ENCODE peak calls at places on chromosomes 11 and 22, in nine cellular contexts. O is AG10803; L is stimulated activated CD8-positive, alpha-beta memory T cell treated with anti-CD3 and anti-CD28 coated beads, Interleukin-7, amount 100 ng/mL, for 1 hour; M is type B pancreatic cell; C is stimulated activated CD4-positive, alpha-beta T cell treated with anti-CD3 and anti-CD28 coated beads, Interleukin-4, amount 100 ng/mL, for 4 hours; G is kidney glomerular epithelial cell; T is HCT116; W is fibroblast of the conjunctiva; K is activated naive CD4-positive, alpha-beta T cell. N is an unnamed sample.

GRCh38 chr11:105609832-105610781 is at the start of gene GRIA4:
- DNase-seq in O (peak), L (no peak), C (no peak), M (peak), W (peak), K (no peak), T (no peak), G (peak), N (no peak)

GRCh38 chr11:83573097-83573496 is 286.9 kb upstream of the CCDC90B start:
- DNase-seq in G (no peak), L (no peak), T (no peak), M (no peak), C (no peak), W (no peak), K (no peak), O (peak), N (no peak)

GRCh38 chr22:39309881-39310714 is 9.3 kb downstream of the RPL3 start:
- DNase-seq in C (no peak), O (peak), K (no peak), T (no peak), M (no peak), G (peak), L (no peak), W (no peak), N (no peak)

GRCh38 chr11:64850979-64851567 is 6.6 kb upstream of the CDC42BPG start:
- DNase-seq in T (no peak), G (no peak), K (no peak), C (peak), M (no peak), W (no peak), O (no peak), L (no peak), N (no peak)

GRCh38 chr11:2663915-2664314 is 35.9 kb downstream of the KCNQ1OT1 start:
- DNase-seq in K (no peak), C (no peak), T (no peak), O (no peak), M (no peak), G (no peak), L (no peak), W (no peak), N (no peak)

GRCh38 chr11:117911694-117912093 is 17.5 kb downstream of the TMPRSS13 start:
- DNase-seq in G (no peak), K (no peak), O (no peak), M (peak), L (no peak), C (no peak), W (no peak), T (no peak), N (no peak)

GRCh38 chr22:49525366-49525765 is 302.3 kb downstream of the BRD1 start:
- DNase-seq in C (no peak), O (no peak), M (no peak), G (no peak), T (no peak), W (no peak), K (no peak), L (no peak), N (no peak)

GRCh38 chr11:44310456-44311272 is 725 bp upstream of the ALX4 start:
- DNase-seq in O (no peak), K (no peak), G (no peak), L (no peak), M (no peak), T (no peak), C (no peak), W (no peak), N (no peak)

GRCh38 chr11:30585067-30585891 is 874 bp downstream of the MPPED2 start:
- DNase-seq in L (no peak), W (no peak), T (no peak), C (no peak), M (peak), O (no peak), K (no peak), G (no peak), N (no peak)

GRCh38 chr22:38758276-38758945 is 2.6 kb upstream of the SUN2 start:
- DNase-seq in K (peak), O (no peak), T (no peak), G (no peak), M (no peak), L (peak), W (no peak), C (peak), N (no peak)

GRCh38 chr11:6544921-6545850 is 48.1 kb downstream of the DNHD1 start:
- DNase-seq in T (no peak), C (no peak), O (peak), K (no peak), L (no peak), G (no peak), M (no peak), W (no peak), N (no peak)

GRCh38 chr22:46267431-46268279 is at the start of gene TTC38:
- DNase-seq in O (peak), C (peak), W (peak), T (peak), K (no peak), M (peak), G (peak), L (no peak), N (peak)

GRCh38 chr11:73334244-73335203 is 26.4 kb downstream of the ARHGEF17 start:
- DNase-seq in C (no peak), M (no peak), L (no peak), W (peak), T (peak), O (peak), G (peak), K (no peak), N (peak)

GRCh38 chr11:107741044-107741823 is 29.4 kb upstream of the SLN start:
- DNase-seq in T (peak), L (no peak), G (peak), K (no peak), W (peak), C (no peak), M (no peak), O (peak), N (peak)

GRCh38 chr11:63535734-63536133 is 874 bp upstream of the PLAAT4 start:
- DNase-seq in T (no peak), L (no peak), W (no peak), O (no peak), C (no peak), K (no peak), G (no peak), M (no peak), N (no peak)

GRCh38 chr11:69353696-69354544 is 60.0 kb downstream of the MYEOV start:
- DNase-seq in C (no peak), W (no peak), K (no peak), T (no peak), L (no peak), M (peak), G (no peak), O (no peak), N (no peak)

GRCh38 chr11:66969584-66970205 is 5.4 kb upstream of the C11orf86 start:
- DNase-seq in W (peak), K (no peak), T (no peak), C (no peak), L (no peak), G (no peak), M (no peak), O (peak), N (no peak)

GRCh38 chr11:65116370-65117205 is 913 bp downstream of the ZNHIT2 start:
- DNase-seq in M (no peak), K (peak), T (no peak), W (no peak), O (peak), G (no peak), L (no peak), C (peak), N (peak)

GRCh38 chr11:102364991-102365390 is 18.0 kb downstream of the BIRC2 start:
- DNase-seq in W (no peak), M (no peak), O (no peak), L (no peak), K (no peak), T (no peak), G (no peak), C (no peak), N (no peak)

GRCh38 chr11:88183233-88183632 is 8.0 kb upstream of the RAB38 start:
- DNase-seq in M (no peak), O (no peak), L (no peak), C (no peak), K (no peak), T (no peak), G (no peak), W (no peak), N (no peak)

GRCh38 chr11:76184551-76184993 is 21.7 kb downstream of the WNT11 start:
- DNase-seq in C (no peak), O (no peak), G (no peak), L (no peak), M (no peak), W (no peak), K (no peak), T (no peak), N (no peak)

GRCh38 chr22:46734830-46735453 is 3.1 kb downstream of the CERK start:
- DNase-seq in T (no peak), G (no peak), L (no peak), O (no peak), W (no peak), M (no peak), C (peak), K (no peak), N (no peak)

GRCh38 chr11:111477898-111478297 is 34.3 kb downstream of the BTG4 start:
- DNase-seq in T (no peak), O (no peak), M (no peak), C (no peak), K (no peak), L (no peak), G (no peak), W (no peak), N (no peak)

GRCh38 chr11:60915250-60915914 is 1.4 kb downstream of the TMEM109 start:
- DNase-seq in L (peak), K (peak), M (no peak), C (peak), O (peak), W (peak), T (peak), G (peak), N (peak)

GRCh38 chr11:126359431-126360048 is 4.1 kb downstream of the ST3GAL4 start:
- DNase-seq in K (no peak), W (peak), L (no peak), T (no peak), M (no peak), O (peak), G (no peak), C (no peak), N (no peak)

GRCh38 chr22:41885576-41885975 is 29.3 kb downstream of the SHISA8 start:
- DNase-seq in K (no peak), M (no peak), O (no peak), G (no peak), C (no peak), W (no peak), T (no peak), L (no peak), N (no peak)

GRCh38 chr11:74783241-74783871 is 34.7 kb downstream of the RNF169 start:
- DNase-seq in G (peak), W (peak), K (no peak), O (peak), M (no peak), C (no peak), L (no peak), T (peak), N (peak)

GRCh38 chr11:130522284-130522961 is 74.0 kb downstream of the ADAMTS15 start:
- DNase-seq in L (no peak), T (peak), C (no peak), G (peak), O (peak), K (no peak), W (peak), M (no peak), N (peak)

GRCh38 chr11:3835100-3835485 is 5.7 kb downstream of the RHOG start:
- DNase-seq in K (no peak), W (no peak), G (no peak), O (peak), C (no peak), M (no peak), L (no peak), T (no peak), N (no peak)

GRCh38 chr11:28983780-28984179 is 875.6 kb downstream of the METTL15 start:
- DNase-seq in G (no peak), K (no peak), O (no peak), T (no peak), C (no peak), W (no peak), L (no peak), M (no peak), N (no peak)

N was measured in LoVo.